ENCODE peak calls at places on chromosomes 16 and 17, in four cellular contexts. O, P, Y and K are unnamed samples.

GRCh38 chr17:49388290-49388640 is 26.2 kb upstream of the ZNF652 start:
- DNase-seq in O (no peak), Y (no peak), P (peak; percentile 71), K (no peak)

GRCh38 chr17:67830440-67830839 is 5.1 kb downstream of the BPTF start:
- DNase-seq in O (no peak), P (no peak), Y (no peak), K (no peak)

GRCh38 chr17:79188048-79188447 is 113.4 kb downstream of the ENGASE start:
- DNase-seq in Y (no peak), P (no peak), O (peak; percentile 88), K (no peak)

GRCh38 chr17:58960068-58960467 is 146.6 kb downstream of the TRIM37 start:
- DNase-seq in Y (no peak), P (peak; percentile 20), O (peak; percentile 16), K (peak; percentile 7)

GRCh38 chr17:74449773-74450172 is 16.7 kb upstream of the CD300A start:
- DNase-seq in O (no peak), P (no peak), Y (no peak), K (no peak)

GRCh38 chr16:29994613-29995329 is 646 bp downstream of the HIRIP3 start:
- DNase-seq in O (no peak), P (no peak), Y (no peak), K (no peak)

GRCh38 chr17:66678827-66679226 is 156.1 kb upstream of the CACNG5 start:
- DNase-seq in Y (no peak), O (no peak), P (no peak), K (no peak)

GRCh38 chr16:66300501-66300900 is 66.0 kb upstream of the CDH5 start:
- DNase-seq in Y (no peak), P (no peak), O (no peak), K (no peak)

GRCh38 chr16:86531641-86532525 is 21.6 kb downstream of the FOXF1 start:
- DNase-seq in O (no peak), P (no peak), Y (no peak), K (no peak)

GRCh38 chr16:64440421-64440831 is 681.4 kb downstream of the CDH11 start:
- DNase-seq in O (no peak), P (no peak), Y (no peak), K (no peak)

GRCh38 chr17:3890893-3891219 is 2.0 kb downstream of the CAMKK1 start:
- DNase-seq in O (no peak), Y (no peak), P (no peak), K (no peak)

GRCh38 chr17:50955160-50955559 is 89.0 kb upstream of the TOB1 start:
- DNase-seq in P (no peak), O (no peak), Y (no peak), K (no peak)

GRCh38 chr17:56918916-56919315 is 5.1 kb upstream of the TRIM25 start:
- DNase-seq in Y (no peak), P (no peak), O (no peak), K (no peak)

GRCh38 chr17:82269138-82269881 is 4.2 kb downstream of the CSNK1D start:
- DNase-seq in P (no peak), O (no peak), Y (no peak), K (no peak)

GRCh38 chr16:2512920-2513404 is 790 bp upstream of the ATP6V0C start:
- DNase-seq in P (peak; percentile 59), Y (no peak), O (no peak), K (no peak)

GRCh38 chr17:29625037-29625750 is 2.5 kb upstream of the CORO6 start:
- DNase-seq in Y (no peak), O (no peak), P (no peak), K (peak; percentile 89)

GRCh38 chr16:89842471-89843408 is 14.5 kb downstream of the SPIRE2 start:
- DNase-seq in O (no peak), Y (no peak), P (no peak), K (no peak)

GRCh38 chr17:49210158-49211029 is at the start of the genes ABI3 and GNGT2:
- DNase-seq in Y (no peak), O (no peak), P (peak; percentile 83), K (peak; percentile 48)

GRCh38 chr17:15411556-15412198 is 55.7 kb downstream of the CDRT4 start:
- DNase-seq in P (no peak), Y (no peak), O (no peak), K (no peak)

GRCh38 chr17:21510686-21511367 is 134.7 kb downstream of the KCNJ12 start:
- DNase-seq in P (no peak), O (no peak), Y (no peak), K (no peak)

GRCh38 chr17:45294506-45294905 is 22.3 kb downstream of the MAP3K14 start:
- DNase-seq in P (no peak), Y (no peak), O (no peak), K (no peak)

GRCh38 chr17:35214631-35215273 is 20.6 kb upstream of the SLC35G3 start:
- DNase-seq in P (peak; percentile 3), Y (no peak), O (no peak), K (no peak)

GRCh38 chr16:87132361-87133014 is 184.7 kb downstream of the C16orf95 start:
- DNase-seq in Y (peak; percentile 19), O (no peak), P (no peak), K (peak; percentile 78)

GRCh38 chr16:64893386-64893785 is 228.5 kb downstream of the CDH11 start:
- DNase-seq in P (no peak), O (no peak), Y (no peak), K (no peak)

GRCh38 chr16:47069291-47069690 is 74.5 kb downstream of the NETO2 start:
- DNase-seq in O (no peak), Y (no peak), P (no peak), K (no peak)

GRCh38 chr17:35788504-35788998 is 6.9 kb downstream of the MMP28 start:
- DNase-seq in P (no peak), O (peak; percentile 91), Y (no peak), K (no peak)

GRCh38 chr17:6070280-6070894 is at the start of gene WSCD1:
- DNase-seq in O (peak; percentile 57), P (no peak), Y (peak; percentile 52), K (peak; percentile 69)

GRCh38 chr17:44218344-44219125 is 940 bp downstream of the UBTF start:
- DNase-seq in O (peak; percentile 75), Y (peak; percentile 69), P (peak; percentile 92), K (peak; percentile 95)

GRCh38 chr17:76701471-76701967 is 9.2 kb downstream of the MXRA7 start:
- DNase-seq in Y (no peak), P (no peak), O (no peak), K (no peak)

GRCh38 chr17:13182450-13182849 is 164.6 kb upstream of the ELAC2 start:
- DNase-seq in O (no peak), Y (no peak), P (no peak), K (no peak)

GRCh38 chr17:82228278-82228841 is 482 bp upstream of the SLC16A3 start:
- DNase-seq in Y (no peak), P (peak; percentile 78), O (no peak), K (no peak)